ENCODE peak calls at places on chromosomes 1 and 21, in eight cellular contexts. M, Z, D, C, E, I, K and V are unnamed samples.

GRCh38 chr1:214473392-214473791 is 78.0 kb downstream of the PTPN14 start:
- DNase-seq in Z (no peak), E (no peak), M (peak; percentile 86), I (no peak), K (no peak), D (no peak), C (no peak), V (no peak)

GRCh38 chr1:9787702-9788101 is 36.1 kb downstream of the CLSTN1 start:
- DNase-seq in K (no peak), M (no peak), Z (peak; percentile 79), C (no peak), I (no peak), D (no peak), E (no peak), V (peak; percentile 51)

GRCh38 chr1:58927026-58927721 is 143.3 kb upstream of the JUN start:
- DNase-seq in E (no peak), C (no peak), Z (no peak), M (no peak), D (no peak), K (no peak), I (no peak), V (no peak)

GRCh38 chr1:11982010-11982392 is 1.8 kb downstream of the MFN2 start:
- DNase-seq in I (no peak), M (peak; percentile 68), E (no peak), C (no peak), D (no peak), Z (no peak), K (no peak), V (no peak)

GRCh38 chr1:12341667-12342066 is 111.8 kb downstream of the VPS13D start:
- DNase-seq in K (no peak), M (no peak), I (no peak), E (no peak), C (no peak), Z (no peak), D (no peak), V (no peak)

GRCh38 chr1:235579891-235580290 is 69.7 kb downstream of the GNG4 start:
- DNase-seq in E (peak; percentile 14), I (no peak), Z (no peak), C (no peak), D (no peak), K (no peak), M (no peak), V (no peak)

GRCh38 chr1:114668784-114669561 is 876 bp downstream of the DENND2C start:
- DNase-seq in K (no peak), Z (no peak), C (no peak), D (peak; percentile 76), E (no peak), M (peak; percentile 87), I (no peak), V (no peak)

GRCh38 chr21:43323244-43324005 is 103.5 kb downstream of the SIK1 start:
- DNase-seq in C (no peak), I (no peak), M (no peak), E (peak; percentile 71), D (no peak), K (peak; percentile 95), Z (no peak), V (no peak)

GRCh38 chr1:53073899-53074311 is 11.9 kb downstream of the PODN start:
- DNase-seq in M (no peak), D (no peak), I (no peak), C (no peak), Z (no peak), E (peak; percentile 47), K (peak; percentile 64), V (no peak)

GRCh38 chr1:109341944-109342925 is 35.4 kb upstream of the MYBPHL start:
- DNase-seq in Z (no peak), M (no peak), I (peak; percentile 8), D (no peak), E (no peak), K (no peak), C (no peak), V (no peak)

GRCh38 chr21:17611414-17612022 is 1.2 kb downstream of the BTG3 start:
- DNase-seq in I (peak; percentile 81), M (peak; percentile 97), E (peak; percentile 76), Z (peak; percentile 81), K (peak; percentile 88), D (peak; percentile 69), C (peak; percentile 74), V (peak; percentile 64)

GRCh38 chr1:46556822-46557221 is 5.4 kb upstream of the KNCN start:
- DNase-seq in D (peak; percentile 69), C (no peak), M (peak; percentile 88), K (peak; percentile 54), I (no peak), E (no peak), Z (no peak), V (no peak)

GRCh38 chr1:205542367-205542766 is 37.9 kb downstream of the CDK18 start:
- DNase-seq in Z (no peak), C (no peak), I (no peak), E (no peak), K (peak; percentile 64), D (no peak), M (no peak), V (no peak)
- H3K27me3 ChIP-seq in Z (peaks cover 19% of the 10 kb centered on the region), C (peaks cover 4% of the 10 kb centered on the region), I (no peaks in the 10 kb centered on the region), E (no peaks in the 10 kb centered on the region), K (no peaks in the 10 kb centered on the region), D (no peaks in the 10 kb centered on the region), M (no peaks in the 10 kb centered on the region), V (peaks cover 6% of the 10 kb centered on the region)

GRCh38 chr1:220084460-220084859 is 5.1 kb downstream of the BPNT1 start:
- DNase-seq in D (peak; percentile 39), K (no peak), Z (no peak), I (no peak), E (no peak), M (no peak), C (no peak), V (no peak)
- H3K27ac ChIP-seq in D (no peak overlapping the region), K (no peak overlapping the region), Z (no peak overlapping the region), I (no peak overlapping the region), E (no peak overlapping the region), M (no peak overlapping the region), C (no peak overlapping the region), V (no peak overlapping the region)

DNA sequence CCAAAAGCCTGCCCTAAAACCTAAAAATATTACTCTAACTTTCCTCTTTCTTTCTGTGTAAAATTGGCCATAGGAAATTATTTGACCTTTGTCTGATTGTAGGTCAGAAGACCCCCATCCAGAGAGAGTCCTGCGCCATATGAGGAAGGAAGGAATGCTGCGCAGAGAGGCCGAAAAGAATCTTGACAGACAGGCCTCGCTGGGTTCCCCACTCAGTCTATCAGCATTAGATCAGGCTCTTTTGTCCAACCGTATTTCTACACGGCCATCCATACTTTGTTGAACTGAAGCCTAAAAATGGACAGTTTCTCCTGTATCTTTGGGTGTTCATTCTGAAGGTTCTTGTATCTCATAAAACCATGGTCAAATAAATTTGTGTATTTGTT is 4.3 kb upstream of the SLC30A2 start:
- DNase-seq in I (no peak), D (no peak), E (no peak), M (no peak), C (no peak), Z (no peak), K (no peak), V (no peak)
- H3K27me3 ChIP-seq in I (peaks cover 25% of the 10 kb centered on the region), D (peaks cover 25% of the 10 kb centered on the region), E (peaks cover 29% of the 10 kb centered on the region), M (peaks cover 66% of the 10 kb centered on the region), C (peaks cover 16% of the 10 kb centered on the region), Z (peaks cover 26% of the 10 kb centered on the region), K (peaks cover 2% of the 10 kb centered on the region), V (peaks cover 8% of the 10 kb centered on the region)

GRCh38 chr1:36732038-36732402 is 249.3 kb upstream of the CSF3R start:
- DNase-seq in D (no peak), Z (no peak), I (no peak), C (no peak), E (no peak), M (no peak), K (no peak), V (no peak)
- H3K27ac ChIP-seq in D (no peak overlapping the region), Z (no peak overlapping the region), I (no peak overlapping the region), C (no peak overlapping the region), E (no peak overlapping the region), M (no peak overlapping the region), K (no peak overlapping the region), V (no peak overlapping the region)

DNA sequence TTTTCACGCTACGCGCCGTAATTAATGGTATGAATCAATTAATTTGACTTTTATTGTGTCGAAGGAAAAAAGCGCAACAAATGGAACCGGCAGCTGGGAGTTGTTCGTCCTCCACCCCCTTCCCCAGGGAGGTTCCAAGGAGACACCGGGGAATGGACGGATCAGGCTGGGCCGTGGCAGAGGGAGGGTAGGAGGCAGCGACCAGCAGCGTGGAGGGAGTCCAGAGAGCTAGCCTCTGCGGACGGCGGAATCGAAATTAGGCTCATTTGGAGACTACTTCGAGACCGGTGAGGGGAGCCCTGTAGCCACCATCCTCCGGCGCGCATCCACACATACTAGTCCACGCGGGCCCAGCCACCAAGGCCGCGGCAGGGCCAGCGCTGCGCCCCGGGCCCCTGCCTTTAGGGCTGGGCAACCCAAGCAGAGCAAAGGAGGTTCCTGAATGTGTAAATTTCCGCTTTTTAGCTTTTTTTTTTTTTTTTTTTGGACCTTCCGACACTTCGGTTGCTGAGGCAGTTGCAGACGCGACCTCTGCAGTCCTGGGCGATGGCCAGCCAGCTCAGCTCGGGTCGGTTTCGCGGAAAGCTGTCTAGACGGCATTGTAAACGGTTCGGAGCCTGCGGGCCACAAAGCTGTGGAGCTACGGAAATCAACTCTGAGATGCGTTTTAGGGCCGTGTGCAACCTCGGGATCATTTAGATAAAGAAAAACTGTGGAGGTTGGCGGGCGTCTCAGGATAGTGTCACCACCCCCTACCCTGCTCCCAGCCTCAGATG is 2.2 kb upstream of the FOXD3 start:
- DNase-seq in M (peak; percentile 32), Z (no peak), C (no peak), K (no peak), D (no peak), I (no peak), E (no peak), V (no peak)
- H3K27me3 ChIP-seq in M (peaks cover 95% of the 10 kb centered on the region), Z (no peaks in the 10 kb centered on the region), C (peaks cover 64% of the 10 kb centered on the region), K (peaks cover 20% of the 10 kb centered on the region), D (no peaks in the 10 kb centered on the region), I (peaks cover 67% of the 10 kb centered on the region), E (peaks cover 94% of the 10 kb centered on the region), V (peaks cover 65% of the 10 kb centered on the region)

DNA sequence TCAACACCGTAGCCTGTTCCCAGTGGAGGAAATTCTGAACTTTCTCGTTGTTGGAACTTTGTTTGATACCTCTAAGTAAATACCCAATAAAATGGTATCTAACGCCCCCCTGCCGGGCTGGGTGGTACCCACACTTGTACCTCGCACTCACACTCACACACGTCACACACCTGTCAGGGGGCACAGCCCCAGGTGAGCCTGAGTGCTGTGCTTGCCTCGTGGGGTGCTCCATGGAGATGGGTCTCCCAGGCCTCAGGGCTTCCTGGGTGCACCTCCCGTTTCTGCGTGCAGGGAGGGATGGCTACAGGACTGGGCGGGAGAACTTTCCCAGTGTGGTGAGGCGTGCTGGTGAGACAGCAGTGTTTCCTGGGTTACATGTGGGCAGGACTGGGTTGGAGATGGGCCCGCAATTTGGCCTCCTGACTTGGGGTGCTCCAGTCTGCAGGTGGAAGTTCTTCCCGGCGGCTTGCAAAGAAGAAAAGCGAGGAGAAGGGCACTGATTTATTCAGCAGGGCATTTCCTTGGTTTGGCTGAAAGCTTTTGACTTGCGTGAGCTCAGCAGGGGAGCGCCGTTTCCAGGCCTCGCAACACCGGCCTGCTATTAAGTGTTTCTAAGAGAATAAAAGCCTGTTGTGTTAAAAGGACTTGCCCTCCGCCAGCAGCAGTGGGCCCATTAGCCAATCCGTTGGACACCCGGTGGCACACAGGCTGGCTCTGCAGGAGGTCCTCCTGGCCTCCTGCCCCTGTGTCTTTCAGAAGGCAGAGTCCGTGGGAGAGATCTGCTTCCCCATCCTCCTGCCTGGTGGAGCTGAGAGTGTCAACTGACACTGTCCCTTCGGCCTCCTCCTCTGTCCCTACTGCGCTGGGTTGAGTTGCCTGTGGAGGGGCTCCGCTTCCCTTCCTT is 79.7 kb downstream of the KIF26B start:
- DNase-seq in K (no peak), C (no peak), Z (no peak), I (no peak), D (no peak), M (no peak), E (no peak), V (no peak)
- H3K27ac ChIP-seq in K (no peak overlapping the region), C (no peak overlapping the region), Z (no peak overlapping the region), I (no peak overlapping the region), D (no peak overlapping the region), M (no peak overlapping the region), E (no peak overlapping the region), V (no peak overlapping the region)

GRCh38 chr1:34781844-34782391 is 904 bp downstream of the GJB3 start:
- DNase-seq in C (no peak), Z (no peak), E (no peak), K (peak; percentile 58), I (peak; percentile 73), D (peak; percentile 86), M (no peak), V (no peak)
- H3K27me3 ChIP-seq in C (peaks cover 23% of the 10 kb centered on the region), Z (peaks cover 10% of the 10 kb centered on the region), E (peaks cover 18% of the 10 kb centered on the region), K (peaks cover 11% of the 10 kb centered on the region), I (no peaks in the 10 kb centered on the region), D (no peaks in the 10 kb centered on the region), M (peaks cover 32% of the 10 kb centered on the region), V (peaks cover 9% of the 10 kb centered on the region)